ENCODE peak calls at places on chromosome 13, in six cellular contexts. N is caudate nucleus, S is left cardiac atrium, C is GM10248, D is astrocyte of the spinal cord, B is brain pericyte. L is an unnamed sample.

GRCh38 chr13:21074601-21075302 is 13.4 kb upstream of the LATS2 start:
- DNase-seq in N (no peak), S (peak), C (no peak), D (peak), B (no peak), L (no peak)

GRCh38 chr13:48858523-48858922 is 117.2 kb upstream of the FNDC3A start:
- DNase-seq in N (no peak), S (no peak), C (no peak), D (no peak), B (no peak), L (no peak)

GRCh38 chr13:31174018-31174417 is 12.3 kb upstream of the HSPH1 start:
- DNase-seq in N (no peak), S (no peak), C (no peak), D (peak), B (no peak), L (no peak)

GRCh38 chr13:35164324-35164932 is 222.4 kb downstream of the NBEA start:
- DNase-seq in N (no peak), S (no peak), C (peak), D (peak), B (no peak), L (peak)

GRCh38 chr13:63449549-63449948 is 2033.9 kb upstream of the PCDH20 start:
- DNase-seq in N (no peak), S (no peak), C (no peak), D (no peak), B (no peak), L (no peak)

GRCh38 chr13:50126378-50127016 is 111.3 kb downstream of the KCNRG start:
- DNase-seq in N (no peak), S (no peak), C (no peak), D (peak), B (no peak), L (no peak)

GRCh38 chr13:109146912-109147624 is 517.7 kb downstream of the MYO16 start:
- DNase-seq in N (no peak), S (no peak), C (no peak), D (peak), B (no peak), L (no peak)

GRCh38 chr13:67383358-67383757 is 153.2 kb upstream of the PCDH9 start:
- DNase-seq in N (no peak), S (no peak), C (no peak), D (no peak), B (no peak), L (no peak)

GRCh38 chr13:45473627-45474026 is 8.9 kb downstream of the COG3 start:
- DNase-seq in N (no peak), S (no peak), C (no peak), D (no peak), B (no peak), L (no peak)

GRCh38 chr13:78241278-78241919 is 322.8 kb upstream of the EDNRB start:
- DNase-seq in N (no peak), S (peak), C (peak), D (peak), B (no peak), L (peak)

GRCh38 chr13:87057807-87058520 is 613.2 kb upstream of the SLITRK5 start:
- DNase-seq in N (no peak), S (no peak), C (no peak), D (peak), B (peak), L (no peak)

GRCh38 chr13:46523972-46524737 is 28.8 kb upstream of the LRCH1 start:
- DNase-seq in N (no peak), S (no peak), C (no peak), D (no peak), B (no peak), L (no peak)

GRCh38 chr13:34577051-34577450 is 365.0 kb upstream of the NBEA start:
- DNase-seq in N (no peak), S (no peak), C (no peak), D (peak), B (no peak), L (no peak)

GRCh38 chr13:40681341-40682051 is 15.1 kb upstream of the FOXO1 start:
- DNase-seq in N (no peak), S (peak), C (no peak), D (no peak), B (no peak), L (no peak)

GRCh38 chr13:100508996-100509395 is 79.6 kb downstream of the GGACT start:
- DNase-seq in N (no peak), S (no peak), C (no peak), D (no peak), B (no peak), L (no peak)

GRCh38 chr13:80547885-80548284 is 207.0 kb upstream of the SPRY2 start:
- DNase-seq in N (no peak), S (no peak), C (no peak), D (peak), B (no peak), L (no peak)

GRCh38 chr13:109408596-109409382 is 377.6 kb downstream of the IRS2 start:
- DNase-seq in N (no peak), S (no peak), C (no peak), D (no peak), B (no peak), L (no peak)

GRCh38 chr13:37690361-37690760 is 91.8 kb upstream of the POSTN start:
- DNase-seq in N (no peak), S (no peak), C (no peak), D (no peak), B (no peak), L (no peak)

GRCh38 chr13:109297628-109298027 is 488.8 kb downstream of the IRS2 start:
- DNase-seq in N (no peak), S (no peak), C (no peak), D (peak), B (no peak), L (no peak)

GRCh38 chr13:49667773-49668172 is 23.5 kb downstream of the EBPL start:
- DNase-seq in N (no peak), S (no peak), C (no peak), D (peak), B (no peak), L (no peak)

GRCh38 chr13:74024856-74025255 is 109.3 kb downstream of the KLF12 start:
- DNase-seq in N (no peak), S (no peak), C (no peak), D (no peak), B (no peak), L (no peak)

GRCh38 chr13:80957019-80957650 is 616.2 kb upstream of the SPRY2 start:
- DNase-seq in N (no peak), S (no peak), C (no peak), D (no peak), B (no peak), L (no peak)

GRCh38 chr13:51764184-51765141 is 39.5 kb downstream of the DHRS12 start:
- DNase-seq in N (peak), S (peak), C (peak), D (peak), B (peak), L (no peak)

GRCh38 chr13:23767806-23768205 is 121.4 kb downstream of the MIPEP start:
- DNase-seq in N (no peak), S (no peak), C (no peak), D (no peak), B (no peak), L (no peak)

GRCh38 chr13:113968463-113969310 is 5.2 kb downstream of the C13orf46 start:
- DNase-seq in N (no peak), S (peak), C (no peak), D (no peak), B (no peak), L (no peak)

L was measured in anterior cingulate cortex.